ENCODE peak calls at places on chromosomes 1 and 21, in ten cellular contexts. J, H, D, F, C, Z, B, P, X and I are unnamed samples.

GRCh38 chr1:180594723-180595122 is 36.0 kb downstream of the OVAAL start:
- DNase-seq in J (no peak), H (no peak), D (no peak), F (peak), C (no peak), Z (no peak), B (no peak), P (no peak), X (no peak), I (no peak)

GRCh38 chr1:154809436-154810413 is 60.4 kb downstream of the KCNN3 start:
- DNase-seq in J (no peak), H (no peak), D (no peak), F (no peak), C (no peak), Z (no peak), B (peak), P (peak), X (no peak), I (peak)

GRCh38 chr1:24896596-24897262 is 33.3 kb downstream of the RUNX3 start:
- DNase-seq in J (no peak), H (no peak), D (no peak), F (no peak), C (no peak), Z (peak), B (no peak), P (no peak), X (no peak), I (no peak)

GRCh38 chr1:70190180-70190579 is 15.2 kb downstream of the LRRC40 start:
- DNase-seq in J (no peak), H (no peak), D (no peak), F (no peak), C (no peak), Z (no peak), B (no peak), P (no peak), X (no peak), I (no peak)

GRCh38 chr1:116735246-116735645 is 19.0 kb upstream of the CD2 start:
- DNase-seq in J (no peak), H (no peak), D (no peak), F (no peak), C (no peak), Z (no peak), B (no peak), P (no peak), X (no peak), I (no peak)

GRCh38 chr1:45306319-45306718 is 20.4 kb upstream of the HPDL start:
- DNase-seq in J (no peak), H (no peak), D (no peak), F (no peak), C (no peak), Z (no peak), B (no peak), P (no peak), X (no peak), I (no peak)

GRCh38 chr1:154572433-154573167 is 5.0 kb downstream of the CHRNB2 start:
- DNase-seq in J (no peak), H (no peak), D (no peak), F (no peak), C (no peak), Z (no peak), B (no peak), P (no peak), X (no peak), I (no peak)

GRCh38 chr1:88847618-88848017 is 43.7 kb downstream of the GTF2B start:
- DNase-seq in J (no peak), H (no peak), D (peak), F (no peak), C (peak), Z (no peak), B (no peak), P (no peak), X (no peak), I (no peak)

GRCh38 chr1:53732912-53733317 is 6.0 kb downstream of the GLIS1 start:
- DNase-seq in J (no peak), H (peak), D (peak), F (no peak), C (no peak), Z (no peak), B (peak), P (no peak), X (no peak), I (peak)

GRCh38 chr21:17819878-17820232 is 699 bp upstream of the C21orf91 start:
- DNase-seq in J (no peak), H (no peak), D (peak), F (peak), C (no peak), Z (peak), B (no peak), P (no peak), X (no peak), I (no peak)

GRCh38 chr1:236654957-236655356 is 31.3 kb upstream of the ACTN2 start:
- DNase-seq in J (no peak), H (no peak), D (no peak), F (no peak), C (no peak), Z (no peak), B (no peak), P (no peak), X (no peak), I (no peak)

GRCh38 chr1:218600968-218601367 is 255.8 kb downstream of the TGFB2 start:
- DNase-seq in J (no peak), H (no peak), D (no peak), F (no peak), C (no peak), Z (no peak), B (no peak), P (no peak), X (no peak), I (no peak)

GRCh38 chr1:234280500-234280899 is 92.8 kb upstream of the COA6 start:
- DNase-seq in J (no peak), H (no peak), D (no peak), F (no peak), C (no peak), Z (no peak), B (no peak), P (no peak), X (no peak), I (no peak)

GRCh38 chr1:234750922-234751595 is 141.1 kb upstream of the IRF2BP2 start:
- DNase-seq in J (no peak), H (no peak), D (no peak), F (no peak), C (no peak), Z (no peak), B (no peak), P (no peak), X (no peak), I (no peak)

GRCh38 chr1:148290881-148291280 is 138.8 kb upstream of the NBPF11 start:
- DNase-seq in J (no peak), H (no peak), D (no peak), F (no peak), C (no peak), Z (no peak), B (no peak), P (no peak), X (no peak), I (no peak)

GRCh38 chr1:112722601-112723510 is 7.7 kb upstream of the PPM1J start:
- DNase-seq in J (no peak), H (no peak), D (no peak), F (no peak), C (peak), Z (no peak), B (no peak), P (no peak), X (no peak), I (no peak)

GRCh38 chr21:31515253-31515652 is 144.2 kb upstream of the SOD1 start:
- DNase-seq in J (no peak), H (no peak), D (no peak), F (no peak), C (no peak), Z (no peak), B (no peak), P (no peak), X (no peak), I (no peak)

GRCh38 chr21:45244799-45245340 is 42.8 kb downstream of the POFUT2 start:
- DNase-seq in J (no peak), H (no peak), D (no peak), F (no peak), C (peak), Z (no peak), B (no peak), P (no peak), X (no peak), I (no peak)

GRCh38 chr1:98897479-98897878 is 107.2 kb downstream of the PLPPR5 start:
- DNase-seq in J (no peak), H (no peak), D (no peak), F (peak), C (no peak), Z (no peak), B (no peak), P (no peak), X (no peak), I (no peak)

GRCh38 chr1:24374891-24375786 is 38.4 kb downstream of the STPG1 start:
- DNase-seq in J (no peak), H (no peak), D (no peak), F (no peak), C (peak), Z (no peak), B (no peak), P (no peak), X (no peak), I (no peak)

GRCh38 chr1:153543738-153544135 is 1.9 kb downstream of the S100A4 start:
- DNase-seq in J (no peak), H (no peak), D (no peak), F (no peak), C (no peak), Z (peak), B (no peak), P (no peak), X (no peak), I (no peak)

GRCh38 chr1:177984761-177985160 is 14.9 kb upstream of the SEC16B start:
- DNase-seq in J (no peak), H (no peak), D (no peak), F (no peak), C (no peak), Z (no peak), B (no peak), P (no peak), X (no peak), I (no peak)